ENCODE peak calls at places on chromosomes 5 and 9, in four cellular contexts. W, Y, Q and G are unnamed samples. For H3K9me3 and H3K4me1, the result is how much of the 10 kb centered on the place peaks cover.

GRCh38 chr5:43432486-43433365 is 20.5 kb upstream of the CCL28 start:
- DNase-seq in W (peak), Y (peak), Q (peak), G (peak)

GRCh38 chr9:79264511-79265448 is 307.0 kb upstream of the TLE4 start:
- DNase-seq in W (no peak), Y (no peak), Q (no peak), G (no peak)

GRCh38 chr5:172773481-172774469 is 2.8 kb upstream of the DUSP1 start:
- DNase-seq in W (peak), Y (peak), Q (no peak), G (no peak)

GRCh38 chr5:112929336-112930081 is 7.5 kb upstream of the REEP5 start:
- DNase-seq in W (peak), Y (no peak), Q (no peak), G (no peak)

GRCh38 chr9:100848731-100849130 is 179.8 kb upstream of the PLPPR1 start:
- DNase-seq in W (no peak), Y (no peak), Q (no peak), G (no peak)

GRCh38 chr5:13601152-13601551 is 343.3 kb downstream of the DNAH5 start:
- DNase-seq in W (peak), Y (no peak), Q (no peak), G (no peak)

GRCh38 chr5:40442346-40442745 is 237.4 kb upstream of the PTGER4 start:
- DNase-seq in W (peak), Y (no peak), Q (no peak), G (no peak)

GRCh38 chr9:76866689-76867088 is 39.2 kb downstream of the PRUNE2 start:
- DNase-seq in W (peak), Y (no peak), Q (no peak), G (peak)

GRCh38 chr5:65820373-65820772 is 98.4 kb downstream of the NLN start:
- DNase-seq in W (no peak), Y (no peak), Q (no peak), G (no peak)

GRCh38 chr9:86575825-86576488 is 221.7 kb upstream of the TUT7 start:
- DNase-seq in W (no peak), Y (no peak), Q (no peak), G (no peak)

GRCh38 chr9:93304574-93305496 is 120.9 kb downstream of the WNK2 start:
- DNase-seq in W (peak), Y (peak), Q (peak), G (peak)

GRCh38 chr9:71783120-71783523 is 14.8 kb upstream of the CEMIP2 start:
- DNase-seq in W (peak), Y (no peak), Q (peak), G (no peak)

GRCh38 chr5:95777441-95777840 is 45.1 kb downstream of the GLRX start:
- DNase-seq in W (peak), Y (no peak), Q (no peak), G (no peak)

GRCh38 chr5:26833596-26833995 is 204.8 kb downstream of the CDH9 start:
- DNase-seq in W (no peak), Y (no peak), Q (no peak), G (no peak)

GRCh38 chr9:128836509-128837145 is 7.0 kb upstream of the SPOUT1 start:
- DNase-seq in W (no peak), Y (no peak), Q (no peak), G (no peak)

GRCh38 chr5:122844916-122845252 is 529 bp upstream of the SNX24 start:
- DNase-seq in W (peak), Y (peak), Q (no peak), G (no peak)

GRCh38 chr5:83368317-83368716 is 103.2 kb upstream of the VCAN start:
- DNase-seq in W (peak), Y (no peak), Q (peak), G (no peak)

GRCh38 chr9:125681657-125682056 is 25.4 kb downstream of the MAPKAP1 start:
- DNase-seq in W (no peak), Y (no peak), Q (no peak), G (no peak)

GRCh38 chr5:173785866-173786265 is 102.3 kb upstream of the CPEB4 start:
- DNase-seq in W (no peak), Y (no peak), Q (no peak), G (no peak)

GRCh38 chr5:31270396-31270795 is 76.9 kb downstream of the CDH6 start:
- DNase-seq in W (peak), Y (no peak), Q (no peak), G (peak)

GRCh38 chr5:79193643-79194042 is 42.3 kb upstream of the JMY start:
- DNase-seq in W (peak), Y (peak), Q (peak), G (no peak)

GRCh38 chr9:96025995-96026572 is 150.6 kb downstream of the ERCC6L2 start:
- DNase-seq in W (no peak), Y (no peak), Q (no peak), G (no peak)

GRCh38 chr5:177387405-177387804 is 3.2 kb downstream of the SLC34A1 start:
- DNase-seq in W (no peak), Y (no peak), Q (no peak), G (no peak)

GRCh38 chr5:171945066-171945465 is 61.4 kb downstream of the FBXW11 start:
- DNase-seq in W (peak), Y (no peak), Q (no peak), G (no peak)

GRCh38 chr5:134070979-134071849 is 43.3 kb upstream of the TCF7 start:
- DNase-seq in W (no peak), Y (no peak), Q (peak), G (peak)

GRCh38 chr5:166320923-166321480 is 1970.4 kb upstream of the WWC1 start:
- DNase-seq in W (no peak), Y (no peak), Q (no peak), G (no peak)
- H3K9me3 ChIP-seq in W (under half), Y (under half), Q (under half), G (under half)

DNA sequence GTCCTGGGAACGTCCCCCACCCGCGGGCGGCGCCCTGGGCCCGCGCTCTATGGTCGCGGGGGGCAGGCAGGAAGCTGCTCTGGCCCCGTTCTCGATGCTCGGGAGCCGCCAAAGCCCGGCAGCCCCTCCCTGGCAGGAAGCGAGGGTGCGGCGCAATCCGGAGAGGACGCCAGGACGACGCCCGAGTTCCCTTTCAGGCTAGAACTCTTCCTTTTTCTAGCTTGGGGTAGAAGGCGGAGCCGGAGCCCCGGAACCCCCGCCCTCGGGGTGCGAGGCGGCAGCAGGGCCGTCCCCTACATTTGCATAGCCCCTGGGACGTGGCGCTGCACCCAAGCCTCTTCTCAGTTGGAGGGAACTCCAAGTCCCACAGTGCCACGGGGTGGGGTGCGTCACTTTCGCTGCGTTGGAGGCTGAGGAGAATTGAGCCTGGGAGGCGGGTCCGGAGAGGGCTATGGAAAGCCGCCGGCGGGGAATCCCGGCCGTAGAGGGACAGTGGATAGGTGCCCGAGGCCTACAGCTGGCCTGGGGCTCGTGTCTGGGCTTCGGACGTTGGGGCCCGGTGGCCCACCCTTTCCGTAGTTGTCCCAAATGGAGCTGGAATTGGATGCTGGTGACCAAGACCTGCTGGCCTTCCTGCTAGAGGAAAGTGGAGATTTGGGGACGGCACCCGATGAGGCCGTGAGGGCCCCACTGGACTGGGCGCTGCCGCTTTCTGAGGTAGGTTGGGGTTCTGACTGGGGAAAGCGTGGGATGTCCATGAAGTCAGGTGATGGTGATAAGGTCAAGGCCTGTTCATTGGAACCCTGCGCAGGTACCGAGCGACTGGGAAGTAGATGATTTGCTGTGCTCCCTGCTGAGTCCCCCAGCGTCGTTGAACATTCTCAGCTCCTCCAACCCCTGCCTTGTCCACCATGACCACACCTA is at the start of the genes CREB3 and TLN1:
- DNase-seq in W (peak), Y (peak), Q (peak), G (peak)
- TF ChIP-seq CTCF in W (peak), Y (no peak), Q (peak), G (no peak)

GRCh38 chr9:115192280-115192679 is 74.3 kb upstream of the TNC start:
- DNase-seq in W (no peak), Y (no peak), Q (no peak), G (no peak)

GRCh38 chr9:115189686-115190085 is 71.7 kb upstream of the TNC start:
- DNase-seq in W (peak), Y (no peak), Q (no peak), G (no peak)

GRCh38 chr9:115193777-115194176 is 75.8 kb upstream of the TNC start:
- DNase-seq in W (no peak), Y (no peak), Q (no peak), G (no peak)

GRCh38 chr9:115192835-115193234 is 74.9 kb upstream of the TNC start:
- DNase-seq in W (no peak), Y (no peak), Q (no peak), G (no peak)

DNA sequence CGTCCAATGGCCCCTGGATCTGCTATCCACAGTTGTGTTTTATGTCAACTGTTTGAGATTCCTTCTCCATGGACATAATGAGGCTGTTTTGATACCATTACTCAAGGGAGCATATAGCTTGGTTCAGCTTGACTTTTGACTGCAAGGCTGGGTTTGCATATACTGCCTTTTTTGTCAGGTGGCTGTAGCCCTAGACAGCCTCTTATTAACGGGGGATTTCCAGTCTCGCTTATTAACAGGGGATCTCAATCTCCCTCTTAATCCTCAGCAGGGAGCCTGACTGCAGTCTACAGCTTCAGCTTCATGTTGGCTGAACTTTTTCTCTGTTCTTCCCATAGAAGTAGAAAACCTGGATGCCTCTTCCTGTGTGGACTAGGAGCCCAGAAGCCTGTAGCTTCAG is 73.7 kb upstream of the TNC start:
- DNase-seq in W (no peak), Y (no peak), Q (no peak), G (no peak)
- H3K4me1 ChIP-seq in W (under half), Y (under half), Q (under half), G (under half)

GRCh38 chr9:97505845-97506244 is 4.4 kb downstream of the TMOD1 start:
- DNase-seq in W (no peak), Y (no peak), Q (no peak), G (no peak)
- H3K9me3 ChIP-seq in W (under half), Y (under half), Q (under half), G (under half)